ENCODE peak calls at places on chromosomes 1 and 21, in four cellular contexts. Y is HepG2, I is K562, N is Panc1. V is an unnamed sample.

GRCh38 chr1:17616731-17617279 is 77.3 kb downstream of the ARHGEF10L start:
- DNase-seq in I (no peak), N (no peak), Y (no peak), V (no peak)

GRCh38 chr21:36854391-36854790 is 112.1 kb downstream of the HLCS start:
- DNase-seq in N (no peak), I (peak; percentile 79), Y (peak; percentile 52), V (no peak)

GRCh38 chr1:39164256-39164655 is 40.2 kb upstream of the MACF1 start:
- DNase-seq in I (no peak), Y (no peak), N (no peak), V (no peak)

GRCh38 chr1:12620142-12620865 is 2.3 kb upstream of the DHRS3 start:
- DNase-seq in I (no peak), N (no peak), Y (no peak), V (no peak)

GRCh38 chr1:29052100-29052499 is 71.6 kb downstream of the TMEM200B start:
- DNase-seq in Y (no peak), N (no peak), I (no peak), V (no peak)

GRCh38 chr1:87330954-87331318 is 2.3 kb downstream of the LMO4 start:
- DNase-seq in N (no peak), I (peak; percentile 29), Y (peak; percentile 75), V (no peak)

GRCh38 chr1:244645890-244646289 is 7.0 kb upstream of the DESI2 start:
- DNase-seq in I (no peak), Y (no peak), N (no peak), V (no peak)

GRCh38 chr1:228287541-228288425 is 79.9 kb downstream of the OBSCN start:
- DNase-seq in I (no peak), Y (no peak), N (no peak), V (no peak)

GRCh38 chr21:32800056-32800455 is 28.5 kb upstream of the PAXBP1 start:
- DNase-seq in Y (no peak), N (no peak), I (no peak), V (no peak)

GRCh38 chr1:76292418-76293184 is 218.1 kb downstream of the ST6GALNAC3 start:
- DNase-seq in N (no peak), I (no peak), Y (no peak), V (no peak)

GRCh38 chr21:33262921-33263320 is 3.2 kb upstream of the IL10RB start:
- DNase-seq in I (no peak), Y (no peak), N (no peak), V (no peak)

GRCh38 chr21:40049031-40049958 is 182.1 kb downstream of the PCP4 start:
- DNase-seq in I (no peak), N (no peak), Y (no peak), V (no peak)

GRCh38 chr1:160862151-160863061 is at the start of gene CD244:
- DNase-seq in I (no peak), Y (no peak), N (no peak), V (no peak)

GRCh38 chr1:156540955-156541354 is 31.4 kb downstream of the IQGAP3 start:
- DNase-seq in N (no peak), I (no peak), Y (no peak), V (no peak)

GRCh38 chr1:167294528-167294927 is 73.8 kb downstream of the POU2F1 start:
- DNase-seq in Y (no peak), I (no peak), N (no peak), V (no peak)

GRCh38 chr1:40058453-40059291 is 18.1 kb downstream of the CAP1 start:
- DNase-seq in N (no peak), I (no peak), Y (peak; percentile 78), V (no peak)

GRCh38 chr1:82260051-82260450 is 459.3 kb downstream of the ADGRL2 start:
- DNase-seq in I (no peak), Y (no peak), N (no peak), V (no peak)

GRCh38 chr1:182595641-182596240 is 6.7 kb upstream of the RNASEL start:
- DNase-seq in Y (peak; percentile 30), I (peak; percentile 74), N (peak; percentile 41), V (peak; percentile 43)

GRCh38 chr1:98048234-98048633 is 127.4 kb upstream of the DPYD start:
- DNase-seq in N (no peak), Y (peak; percentile 13), I (no peak), V (no peak)

GRCh38 chr1:90707363-90707710 is 9.8 kb downstream of the BARHL2 start:
- DNase-seq in Y (peak; percentile 33), N (no peak), I (peak; percentile 23), V (no peak)

GRCh38 chr1:54277451-54278355 is 77.7 kb downstream of the MRPL37 start:
- DNase-seq in Y (peak; percentile 13), I (no peak), N (no peak), V (no peak)

GRCh38 chr1:156747737-156748669 is 3.5 kb downstream of the HDGF start:
- DNase-seq in I (no peak), Y (no peak), N (no peak), V (no peak)

GRCh38 chr1:91712981-91713841 is 172.7 kb downstream of the TGFBR3 start:
- DNase-seq in Y (no peak), N (no peak), I (no peak), V (no peak)

GRCh38 chr1:192524223-192524622 is 51.4 kb upstream of the RGS1 start:
- DNase-seq in N (no peak), I (no peak), Y (no peak), V (no peak)

GRCh38 chr1:201933840-201934430 is 12.4 kb downstream of the LMOD1 start:
- DNase-seq in Y (peak; percentile 16), I (no peak), N (no peak), V (no peak)

GRCh38 chr1:163068716-163069115 is 445 bp upstream of the RGS4 start:
- DNase-seq in N (no peak), Y (no peak), I (no peak), V (no peak)

GRCh38 chr1:58515794-58516401 is 30.6 kb downstream of the OMA1 start:
- DNase-seq in N (peak; percentile 20), I (peak; percentile 60), Y (peak; percentile 72), V (peak; percentile 69)

GRCh38 chr1:183609313-183609712 is 19.1 kb upstream of the NCF2 start:
- DNase-seq in Y (peak; percentile 43), I (no peak), N (no peak), V (no peak)

GRCh38 chr1:67597336-67597735 is 87.7 kb upstream of the GADD45A start:
- DNase-seq in Y (no peak), N (no peak), I (no peak), V (no peak)

GRCh38 chr1:187051618-187052232 is 223.0 kb downstream of the PLA2G4A start:
- DNase-seq in I (peak; percentile 48), N (peak; percentile 33), Y (peak; percentile 19), V (peak; percentile 59)

GRCh38 chr21:42580076-42580792 is 66.6 kb downstream of the SLC37A1 start:
- DNase-seq in I (no peak), N (no peak), Y (no peak), V (no peak)
- TF ChIP-seq TCF7L2 in I (no peak), N (no peak), Y (no peak), V (no peak)

DNA sequence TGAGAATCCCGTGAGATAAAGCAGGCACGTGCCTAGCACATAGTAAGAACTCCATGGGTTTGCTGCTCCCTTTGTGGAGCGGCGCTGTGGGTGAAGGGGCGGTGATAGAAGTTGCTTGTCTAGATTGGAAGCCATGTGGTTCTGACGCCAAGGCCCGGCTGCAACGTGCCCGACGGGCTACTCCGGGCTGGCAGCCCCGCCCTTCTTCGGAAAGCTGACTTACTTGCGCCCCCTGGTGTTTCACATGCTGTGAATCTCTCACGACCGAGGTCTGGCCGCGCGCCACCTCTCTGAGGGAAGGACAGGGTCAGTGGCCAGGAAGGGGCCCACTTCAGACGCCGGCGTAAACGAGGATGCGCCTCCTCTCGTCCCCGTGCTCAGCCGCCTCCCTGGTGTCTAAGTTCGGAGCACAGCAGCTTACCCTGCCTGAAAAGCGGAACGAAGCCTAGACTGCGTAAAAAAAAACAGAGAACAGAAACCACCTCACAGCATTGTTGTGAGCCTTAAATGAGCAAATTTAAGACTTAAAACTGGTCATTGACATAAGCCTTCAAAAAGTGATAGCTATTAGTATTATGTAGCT is 42.6 kb upstream of the WNT2B start:
- DNase-seq in N (peak; percentile 64), Y (peak; percentile 82), I (peak; percentile 93), V (peak; percentile 82)
- TF ChIP-seq TCF7L2 in N (no peak), Y (no peak), I (no peak), V (no peak)

GRCh38 chr1:221100196-221100950 is 221.1 kb downstream of the HLX start:
- DNase-seq in N (no peak), I (no peak), Y (no peak), V (no peak)
- TF ChIP-seq TCF7L2 in N (no peak), I (no peak), Y (no peak), V (no peak)

DNA sequence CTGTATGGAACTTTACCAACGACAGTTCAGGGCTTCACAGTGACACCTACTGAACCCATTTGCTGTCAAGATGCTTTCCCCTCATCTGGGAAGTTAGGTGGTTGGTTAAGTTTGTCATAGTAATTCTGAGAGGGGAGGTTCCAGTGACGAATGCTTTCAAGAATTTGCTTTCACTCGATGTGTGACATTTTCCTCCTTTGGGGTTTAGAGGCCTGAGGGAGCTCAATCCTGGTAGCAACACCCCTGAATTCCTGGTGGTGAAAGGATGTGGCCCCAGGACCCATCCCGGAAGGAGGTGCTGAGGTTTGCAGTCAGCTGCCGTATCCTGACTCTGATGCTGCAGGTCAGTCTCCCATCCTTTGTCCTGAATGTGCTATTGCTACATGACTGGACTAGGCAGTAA is 2.8 kb downstream of the PIGV start:
- DNase-seq in Y (no peak), I (no peak), N (no peak), V (no peak)
- TF ChIP-seq TCF7L2 in Y (no peak), I (no peak), N (no peak), V (no peak)

GRCh38 chr1:150484861-150485260 is 2.4 kb upstream of the TARS2 start:
- DNase-seq in Y (peak; percentile 35), I (peak; percentile 44), N (no peak), V (no peak)
- TF ChIP-seq TCF7L2 in Y (no peak), I (no peak), N (no peak), V (no peak)

GRCh38 chr21:16409341-16409740 is 679.6 kb downstream of the USP25 start:
- DNase-seq in N (no peak), I (no peak), Y (no peak), V (no peak)
- TF ChIP-seq TCF7L2 in N (no peak), I (no peak), Y (no peak), V (no peak)

GRCh38 chr1:6205849-6206845 is at the start of gene RNF207:
- DNase-seq in Y (peak; percentile 77), I (peak; percentile 83), N (no peak), V (peak; percentile 58)
- TF ChIP-seq TCF7L2 in Y (no peak), I (no peak), N (no peak), V (no peak)

GRCh38 chr1:83887483-83887882 is 111.4 kb downstream of the TTLL7 start:
- DNase-seq in Y (no peak), I (no peak), N (no peak), V (no peak)

GRCh38 chr1:83883979-83884378 is 115.0 kb downstream of the TTLL7 start:
- DNase-seq in I (no peak), Y (no peak), N (no peak), V (no peak)

DNA sequence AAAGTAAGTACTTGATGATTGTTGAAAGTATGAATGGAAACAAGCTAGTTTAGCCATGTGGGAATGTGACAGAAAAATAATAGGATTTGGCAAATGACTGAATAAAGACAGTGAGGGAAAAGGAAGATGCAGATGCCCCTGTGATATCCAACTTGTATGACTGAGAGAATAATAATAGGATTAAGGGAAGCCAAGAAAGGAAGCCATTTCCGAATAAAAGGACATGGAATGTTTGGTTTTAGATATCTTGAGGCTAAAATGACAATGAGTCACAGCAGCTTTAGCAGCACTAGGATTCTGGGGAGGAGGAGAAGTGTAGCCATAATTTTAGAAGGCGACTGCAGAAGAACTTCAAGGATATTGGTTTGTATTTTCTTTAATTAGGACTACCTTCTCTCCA is 109.2 kb downstream of the TTLL7 start:
- DNase-seq in I (no peak), Y (no peak), N (no peak), V (no peak)
- TF ChIP-seq TCF7L2 in I (no peak), Y (no peak), N (no peak), V (no peak)

GRCh38 chr1:43732132-43732531 is 24.8 kb downstream of the ST3GAL3 start:
- DNase-seq in I (peak; percentile 71), Y (no peak), N (no peak), V (no peak)
- TF ChIP-seq TCF7L2 in I (no peak), Y (no peak), N (no peak), V (no peak)